ENCODE peak calls at places on chromosome 6, in four cellular contexts. One of them, this sample, is unnamed.

GRCh38 chr6:153090241-153090930 is 40.7 kb downstream of the RGS17 start:
- DNase-seq in uterus: no peak
- DNase-seq in brain microvascular endothelial cell: peak
- DNase-seq in lower lobe of right lung: no peak
- DNase-seq in this sample: peak

GRCh38 chr6:159400806-159401205 is 231.6 kb downstream of the FNDC1 start:
- DNase-seq in uterus: no peak
- DNase-seq in brain microvascular endothelial cell: no peak
- DNase-seq in lower lobe of right lung: no peak
- DNase-seq in this sample: no peak

GRCh38 chr6:109417646-109418045 is 22.8 kb downstream of the PPIL6 start:
- DNase-seq in uterus: no peak
- DNase-seq in lower lobe of right lung: no peak
- DNase-seq in brain microvascular endothelial cell: no peak
- DNase-seq in this sample: no peak

GRCh38 chr6:6915813-6916547 is 191.8 kb upstream of the RREB1 start:
- DNase-seq in uterus: peak
- DNase-seq in brain microvascular endothelial cell: no peak
- DNase-seq in lower lobe of right lung: peak
- DNase-seq in this sample: peak

GRCh38 chr6:113630738-113631535 is 226.2 kb upstream of the MARCKS start:
- DNase-seq in uterus: no peak
- DNase-seq in lower lobe of right lung: no peak
- DNase-seq in brain microvascular endothelial cell: peak
- DNase-seq in this sample: no peak

GRCh38 chr6:3090013-3090412 is 21.7 kb downstream of the RIPK1 start:
- DNase-seq in brain microvascular endothelial cell: no peak
- DNase-seq in lower lobe of right lung: no peak
- DNase-seq in uterus: no peak
- DNase-seq in this sample: no peak

GRCh38 chr6:154981071-154981373 is 14.1 kb upstream of the TIAM2 start:
- DNase-seq in lower lobe of right lung: no peak
- DNase-seq in brain microvascular endothelial cell: no peak
- DNase-seq in uterus: no peak
- DNase-seq in this sample: no peak

GRCh38 chr6:166721576-166721975 is 94.5 kb upstream of the RPS6KA2 start:
- DNase-seq in brain microvascular endothelial cell: no peak
- DNase-seq in lower lobe of right lung: no peak
- DNase-seq in uterus: no peak
- DNase-seq in this sample: no peak

GRCh38 chr6:184161-184695 is 108.1 kb upstream of the DUSP22 start:
- DNase-seq in uterus: no peak
- DNase-seq in lower lobe of right lung: no peak
- DNase-seq in brain microvascular endothelial cell: no peak
- DNase-seq in this sample: no peak

GRCh38 chr6:130183271-130184222 is 39.2 kb downstream of the SAMD3 start:
- DNase-seq in brain microvascular endothelial cell: no peak
- DNase-seq in uterus: no peak
- DNase-seq in lower lobe of right lung: no peak
- DNase-seq in this sample: no peak

GRCh38 chr6:20577280-20577679 is 43.0 kb downstream of the CDKAL1 start:
- DNase-seq in uterus: no peak
- DNase-seq in lower lobe of right lung: no peak
- DNase-seq in brain microvascular endothelial cell: no peak
- DNase-seq in this sample: no peak

GRCh38 chr6:158361961-158362634 is 49.8 kb downstream of the TULP4 start:
- DNase-seq in brain microvascular endothelial cell: no peak
- DNase-seq in uterus: no peak
- DNase-seq in lower lobe of right lung: no peak
- DNase-seq in this sample: no peak

GRCh38 chr6:46865221-46865620 is 56.5 kb downstream of the ADGRF5 start:
- DNase-seq in uterus: no peak
- DNase-seq in brain microvascular endothelial cell: no peak
- DNase-seq in lower lobe of right lung: no peak
- DNase-seq in this sample: no peak

GRCh38 chr6:46863791-46864190 is 57.9 kb downstream of the ADGRF5 start:
- DNase-seq in brain microvascular endothelial cell: no peak
- DNase-seq in uterus: no peak
- DNase-seq in lower lobe of right lung: no peak
- DNase-seq in this sample: no peak

GRCh38 chr6:46867411-46867810 is 54.3 kb downstream of the ADGRF5 start:
- DNase-seq in brain microvascular endothelial cell: no peak
- DNase-seq in uterus: no peak
- DNase-seq in lower lobe of right lung: no peak
- DNase-seq in this sample: no peak

DNA sequence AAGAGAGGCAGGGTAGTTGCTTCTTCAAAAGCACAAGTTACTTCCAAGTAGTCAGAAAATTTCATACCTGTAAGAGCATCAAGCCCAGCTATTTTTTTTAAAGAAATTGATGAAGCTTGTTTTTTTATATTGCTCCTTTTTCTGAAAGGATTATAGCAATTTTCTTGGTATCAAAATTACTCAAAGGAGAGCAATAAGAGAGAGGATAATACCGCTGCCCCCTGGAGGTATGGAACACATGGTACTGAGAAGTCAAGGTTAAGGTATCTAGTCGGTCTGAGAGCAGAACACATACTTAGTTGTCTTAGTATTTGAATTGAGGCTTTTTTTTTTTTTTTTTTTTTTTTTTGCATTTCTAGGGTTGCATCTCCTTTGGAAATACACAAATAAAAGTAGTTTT is 59.4 kb downstream of the ADGRF5 start:
- DNase-seq in lower lobe of right lung: no peak
- DNase-seq in uterus: no peak
- DNase-seq in brain microvascular endothelial cell: no peak
- DNase-seq in this sample: no peak
- TF ChIP-seq CTCF in lower lobe of right lung: no peak
- TF ChIP-seq CTCF in uterus: no peak
- TF ChIP-seq CTCF in brain microvascular endothelial cell: no peak
- TF ChIP-seq CTCF in this sample: no peak

DNA sequence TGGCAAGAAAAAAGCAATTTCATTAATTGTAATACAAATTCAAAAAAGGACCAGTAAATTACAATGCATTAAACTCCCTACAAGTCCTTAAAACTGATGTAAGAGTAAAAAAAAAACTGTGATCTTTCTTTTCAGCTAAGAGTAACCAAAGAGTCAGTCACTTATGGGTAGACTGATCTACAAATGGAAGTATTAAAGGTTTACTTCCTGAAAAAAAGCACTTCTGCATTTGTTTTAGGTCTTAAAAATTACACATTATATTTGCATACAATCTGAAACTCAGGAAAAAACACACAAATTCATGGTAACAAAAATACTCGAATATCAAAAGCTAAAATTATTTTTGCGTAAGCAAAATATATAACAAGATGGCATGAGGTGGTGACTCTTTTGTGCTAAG is 23.5 kb downstream of the USP49 start:
- DNase-seq in uterus: no peak
- DNase-seq in brain microvascular endothelial cell: no peak
- DNase-seq in lower lobe of right lung: no peak
- DNase-seq in this sample: no peak
- H3K4me3 ChIP-seq in uterus: no peak
- H3K4me3 ChIP-seq in brain microvascular endothelial cell: no peak
- H3K4me3 ChIP-seq in lower lobe of right lung: no peak
- H3K4me3 ChIP-seq in this sample: no peak

GRCh38 chr6:125746731-125747588 is 2.5 kb upstream of the HEY2 start:
- DNase-seq in brain microvascular endothelial cell: peak
- DNase-seq in uterus: peak
- DNase-seq in lower lobe of right lung: peak
- DNase-seq in this sample: peak
- TF ChIP-seq CTCF in brain microvascular endothelial cell: peak
- TF ChIP-seq CTCF in uterus: no peak
- TF ChIP-seq CTCF in lower lobe of right lung: no peak
- TF ChIP-seq CTCF in this sample: no peak

DNA sequence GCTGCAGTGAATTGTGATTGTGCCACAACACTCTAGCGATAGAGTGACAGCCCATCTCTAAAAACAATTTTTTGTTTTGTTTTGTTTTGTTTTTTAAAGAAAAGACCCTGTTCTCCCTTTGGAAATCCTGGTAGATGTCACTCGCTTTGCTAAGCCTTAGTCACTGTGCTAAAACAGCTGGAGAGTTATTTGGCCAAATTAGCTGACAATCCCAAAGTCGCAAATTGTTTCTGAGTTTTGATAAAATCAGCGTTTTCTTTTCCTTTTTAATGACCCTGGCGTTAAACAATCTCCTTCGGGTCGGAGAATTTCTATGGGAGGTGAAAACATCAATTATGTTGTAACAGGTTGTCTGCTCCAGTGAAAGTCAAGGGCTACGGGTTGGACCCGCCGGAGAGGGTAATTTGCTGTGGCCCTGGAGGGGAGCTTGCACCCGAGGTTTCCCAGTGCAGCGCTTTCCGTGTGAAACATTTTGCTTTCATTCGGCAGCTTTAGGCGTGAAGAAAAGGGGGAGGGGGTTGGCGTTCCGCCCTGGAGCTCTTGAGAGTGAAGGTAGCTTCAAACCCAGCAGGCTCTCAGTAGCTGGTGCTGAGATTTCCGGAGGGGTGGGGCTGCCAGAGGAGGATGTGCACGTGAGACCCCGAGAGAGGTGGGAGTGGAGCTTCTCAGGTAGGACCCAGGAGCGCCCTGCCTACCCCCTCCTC is 296.6 kb downstream of the PHACTR1 start:
- DNase-seq in lower lobe of right lung: peak
- DNase-seq in brain microvascular endothelial cell: no peak
- DNase-seq in uterus: no peak
- DNase-seq in this sample: no peak
- H3K4me3 ChIP-seq in lower lobe of right lung: peak
- H3K4me3 ChIP-seq in brain microvascular endothelial cell: peak
- H3K4me3 ChIP-seq in uterus: peak
- H3K4me3 ChIP-seq in this sample: peak

GRCh38 chr6:131787079-131787478 is 20.7 kb upstream of the ENPP1 start:
- DNase-seq in uterus: no peak
- DNase-seq in lower lobe of right lung: no peak
- DNase-seq in brain microvascular endothelial cell: no peak
- DNase-seq in this sample: no peak
- TF ChIP-seq CTCF in uterus: no peak
- TF ChIP-seq CTCF in lower lobe of right lung: no peak
- TF ChIP-seq CTCF in brain microvascular endothelial cell: no peak
- TF ChIP-seq CTCF in this sample: no peak

GRCh38 chr6:70398783-70399730 is 14.3 kb upstream of the FAM135A start:
- DNase-seq in brain microvascular endothelial cell: peak
- DNase-seq in uterus: no peak
- DNase-seq in lower lobe of right lung: peak
- DNase-seq in this sample: no peak
- H3K4me3 ChIP-seq in brain microvascular endothelial cell: no peak
- H3K4me3 ChIP-seq in uterus: no peak
- H3K4me3 ChIP-seq in lower lobe of right lung: no peak
- H3K4me3 ChIP-seq in this sample: no peak

This sample was measured in astrocyte of the cerebellum.